ENCODE peak calls at places on chromosomes 4 and X, in nine cellular contexts. W is RPMI8226; P is heart right ventricle; J is head of caudate nucleus; F is stimulated activated CD8-positive, alpha-beta memory T cell treated with anti-CD3 and anti-CD28 coated beads, Interleukin-2, amount 100 ng/mL, for 1 hour; T is stimulated activated CD4-positive, alpha-beta T cell treated with anti-CD3 and anti-CD28 coated beads, Interleukin-15, amount 100 ng/mL, for 1 hour; U is effector memory CD4-positive, alpha-beta T cell; A is Ammon's horn; Z is NCI-H748 treated with DMSO at 0.1 percent for 48 hours. X is an unnamed sample.

GRCh38 chr4:27005512-27006246 is 145.0 kb downstream of the STIM2 start:
- DNase-seq in W (no peak), P (no peak), J (no peak), F (no peak), T (no peak), U (no peak), A (no peak), Z (no peak), X (no peak)

GRCh38 chrX:132463411-132463810 is 25.4 kb downstream of the MBNL3 start:
- DNase-seq in W (peak), P (no peak), J (no peak), F (no peak), T (no peak), U (no peak), A (no peak), Z (no peak), X (no peak)

GRCh38 chrX:107154787-107155620 is 36.4 kb upstream of the RBM41 start:
- DNase-seq in W (no peak), P (no peak), J (no peak), F (no peak), T (peak), U (no peak), A (no peak), Z (no peak), X (no peak)

GRCh38 chrX:148878371-148878770 is 378.0 kb downstream of the AFF2 start:
- DNase-seq in W (no peak), P (no peak), J (no peak), F (no peak), T (no peak), U (no peak), A (no peak), Z (no peak), X (no peak)

GRCh38 chr4:6281436-6282144 is 11.9 kb downstream of the WFS1 start:
- DNase-seq in W (no peak), P (peak), J (peak), F (no peak), T (no peak), U (no peak), A (peak), Z (no peak), X (no peak)

GRCh38 chr4:121030151-121030550 is 42.2 kb downstream of the NDNF start:
- DNase-seq in W (no peak), P (no peak), J (no peak), F (no peak), T (no peak), U (no peak), A (no peak), Z (no peak), X (no peak)

GRCh38 chr4:82905205-82905604 is 4.7 kb downstream of the THAP9 start:
- DNase-seq in W (no peak), P (no peak), J (no peak), F (no peak), T (no peak), U (no peak), A (no peak), Z (no peak), X (no peak)

GRCh38 chr4:1291091-1291490 is 1.4 kb downstream of the MAEA start:
- DNase-seq in W (no peak), P (no peak), J (no peak), F (no peak), T (no peak), U (no peak), A (no peak), Z (no peak), X (no peak)

GRCh38 chrX:46620505-46620904 is 46.9 kb downstream of the CHST7 start:
- DNase-seq in W (no peak), P (no peak), J (no peak), F (no peak), T (no peak), U (no peak), A (no peak), Z (no peak), X (no peak)

GRCh38 chrX:14095702-14096101 is 66.0 kb upstream of the GEMIN8 start:
- DNase-seq in W (peak), P (no peak), J (peak), F (no peak), T (peak), U (peak), A (peak), Z (no peak), X (no peak)

GRCh38 chr4:42954925-42955669 is 62.6 kb downstream of the GRXCR1 start:
- DNase-seq in W (no peak), P (peak), J (peak), F (no peak), T (no peak), U (no peak), A (peak), Z (no peak), X (no peak)

GRCh38 chr4:58502839-58503238 is 1392.7 kb upstream of the IGFBP7 start:
- DNase-seq in W (no peak), P (no peak), J (no peak), F (no peak), T (no peak), U (no peak), A (no peak), Z (no peak), X (no peak)

GRCh38 chrX:122567911-122568310 is 616.2 kb upstream of the GRIA3 start:
- DNase-seq in W (no peak), P (no peak), J (no peak), F (no peak), T (no peak), U (no peak), A (no peak), Z (no peak), X (no peak)

GRCh38 chrX:115393271-115393670 is 103.8 kb downstream of the LUZP4 start:
- DNase-seq in W (no peak), P (no peak), J (no peak), F (no peak), T (no peak), U (no peak), A (no peak), Z (no peak), X (no peak)

GRCh38 chrX:134801267-134801666 is 143.0 kb upstream of the PLAC1 start:
- DNase-seq in W (no peak), P (no peak), J (no peak), F (no peak), T (no peak), U (no peak), A (no peak), Z (no peak), X (no peak)

GRCh38 chr4:37549003-37549402 is 137.2 kb downstream of the RELL1 start:
- DNase-seq in W (no peak), P (no peak), J (no peak), F (no peak), T (no peak), U (no peak), A (no peak), Z (no peak), X (no peak)

GRCh38 chrX:70219938-70220764 is 14.3 kb upstream of the AWAT1 start:
- DNase-seq in W (peak), P (no peak), J (no peak), F (no peak), T (no peak), U (no peak), A (no peak), Z (peak), X (no peak)

GRCh38 chr4:86769794-86770193 is 79.4 kb downstream of the SLC10A6 start:
- DNase-seq in W (no peak), P (no peak), J (no peak), F (no peak), T (no peak), U (no peak), A (no peak), Z (no peak), X (peak)

GRCh38 chr4:110196871-110197420 is 1.5 kb downstream of the ELOVL6 start:
- DNase-seq in W (peak), P (no peak), J (peak), F (no peak), T (peak), U (peak), A (peak), Z (no peak), X (no peak)

GRCh38 chrX:1807301-1807731 is 192.5 kb downstream of the ASMT start:
- DNase-seq in W (no peak), P (no peak), J (no peak), F (no peak), T (no peak), U (no peak), A (no peak), Z (peak), X (no peak)

GRCh38 chr4:1462768-1463075 is 56.5 kb upstream of the NKX1-1 start:
- DNase-seq in W (no peak), P (no peak), J (no peak), F (no peak), T (no peak), U (no peak), A (no peak), Z (no peak), X (no peak)

GRCh38 chr4:28548549-28548948 is 1687.9 kb downstream of the STIM2 start:
- DNase-seq in W (no peak), P (no peak), J (no peak), F (no peak), T (no peak), U (no peak), A (no peak), Z (no peak), X (no peak)

X was measured in NCI-H187.